ENCODE peak calls at places on chromosome 22, in five cellular contexts. One of them, this sample, is unnamed.
A peak's percentile ranks its signal among the peaks of the same experiment; 100 is the strongest.

GRCh38 chr22:35563211-35563610 is 22.6 kb downstream of the RASD2 start:
- DNase-seq in GM12878: no peak
- DNase-seq in endothelial cell of umbilical vein: no peak
- DNase-seq in HCT116: no peak
- DNase-seq in H1: no peak
- DNase-seq in this sample: no peak

GRCh38 chr22:26466196-26466595 is 17.4 kb downstream of the HPS4 start:
- DNase-seq in GM12878: no peak
- DNase-seq in endothelial cell of umbilical vein: no peak
- DNase-seq in HCT116: no peak
- DNase-seq in H1: no peak
- DNase-seq in this sample: no peak

GRCh38 chr22:38777087-38777671 is 16.8 kb downstream of the DNAL4 start:
- DNase-seq in H1: no peak
- DNase-seq in HCT116: no peak
- DNase-seq in GM12878: no peak
- DNase-seq in endothelial cell of umbilical vein: no peak
- DNase-seq in this sample: no peak

GRCh38 chr22:49768511-49768910 is 59.2 kb downstream of the BRD1 start:
- DNase-seq in H1: no peak
- DNase-seq in HCT116: no peak
- DNase-seq in endothelial cell of umbilical vein: no peak
- DNase-seq in GM12878: no peak
- DNase-seq in this sample: no peak

GRCh38 chr22:48758021-48758561 is 1069.6 kb downstream of the BRD1 start:
- DNase-seq in HCT116: no peak
- DNase-seq in H1: no peak
- DNase-seq in GM12878: no peak
- DNase-seq in endothelial cell of umbilical vein: no peak
- DNase-seq in this sample: no peak

GRCh38 chr22:47053013-47053864 is 290.8 kb downstream of the TBC1D22A start:
- DNase-seq in GM12878: no peak
- DNase-seq in endothelial cell of umbilical vein: no peak
- DNase-seq in HCT116: no peak
- DNase-seq in H1: no peak
- DNase-seq in this sample: peak; percentile 12

GRCh38 chr22:22914726-22915669 is 27.4 kb downstream of the IGLL5 start:
- DNase-seq in endothelial cell of umbilical vein: no peak
- DNase-seq in HCT116: no peak
- DNase-seq in GM12878: no peak
- DNase-seq in H1: no peak
- DNase-seq in this sample: no peak

GRCh38 chr22:43157874-43158546 is 6.7 kb downstream of the TSPO start:
- DNase-seq in GM12878: no peak
- DNase-seq in HCT116: no peak
- DNase-seq in endothelial cell of umbilical vein: no peak
- DNase-seq in H1: no peak
- DNase-seq in this sample: no peak

GRCh38 chr22:43666511-43666910 is 145.6 kb downstream of the EFCAB6 start:
- DNase-seq in GM12878: no peak
- DNase-seq in endothelial cell of umbilical vein: no peak
- DNase-seq in H1: no peak
- DNase-seq in HCT116: no peak
- DNase-seq in this sample: no peak

GRCh38 chr22:47784367-47784983 is 1022.0 kb downstream of the TBC1D22A start:
- DNase-seq in GM12878: no peak
- DNase-seq in H1: peak; percentile 26
- DNase-seq in endothelial cell of umbilical vein: no peak
- DNase-seq in HCT116: no peak
- DNase-seq in this sample: no peak

GRCh38 chr22:42937164-42937854 is 77.6 kb downstream of the PACSIN2 start:
- DNase-seq in HCT116: peak; percentile 56
- DNase-seq in H1: no peak
- DNase-seq in GM12878: no peak
- DNase-seq in endothelial cell of umbilical vein: no peak
- DNase-seq in this sample: no peak

GRCh38 chr22:46085831-46086576 is 64.3 kb upstream of the PPARA start:
- DNase-seq in HCT116: peak; percentile 69
- DNase-seq in endothelial cell of umbilical vein: no peak
- DNase-seq in H1: no peak
- DNase-seq in GM12878: no peak
- DNase-seq in this sample: no peak

GRCh38 chr22:24878969-24879368 is 67.5 kb downstream of the LHFPL7 start:
- DNase-seq in HCT116: no peak
- DNase-seq in GM12878: no peak
- DNase-seq in H1: no peak
- DNase-seq in endothelial cell of umbilical vein: no peak
- DNase-seq in this sample: no peak

GRCh38 chr22:49678842-49679170 is 148.9 kb downstream of the BRD1 start:
- DNase-seq in HCT116: no peak
- DNase-seq in endothelial cell of umbilical vein: no peak
- DNase-seq in GM12878: no peak
- DNase-seq in H1: no peak
- DNase-seq in this sample: no peak

GRCh38 chr22:19508024-19508776 is 16.0 kb downstream of the CLDN5 start:
- DNase-seq in endothelial cell of umbilical vein: no peak
- DNase-seq in GM12878: no peak
- DNase-seq in H1: no peak
- DNase-seq in HCT116: no peak
- DNase-seq in this sample: no peak

GRCh38 chr22:23010430-23010829 is 59.9 kb upstream of the GNAZ start:
- DNase-seq in endothelial cell of umbilical vein: no peak
- DNase-seq in H1: no peak
- DNase-seq in HCT116: no peak
- DNase-seq in GM12878: no peak
- DNase-seq in this sample: no peak

GRCh38 chr22:44248926-44249325 is 63.8 kb downstream of the SHISAL1 start:
- DNase-seq in H1: peak; percentile 22
- DNase-seq in GM12878: peak; percentile 7
- DNase-seq in endothelial cell of umbilical vein: no peak
- DNase-seq in HCT116: no peak
- DNase-seq in this sample: no peak

GRCh38 chr22:47332246-47332980 is 570.0 kb downstream of the TBC1D22A start:
- DNase-seq in endothelial cell of umbilical vein: no peak
- DNase-seq in HCT116: no peak
- DNase-seq in H1: no peak
- DNase-seq in GM12878: no peak
- DNase-seq in this sample: no peak

GRCh38 chr22:43136255-43136654 is 6.9 kb downstream of the MCAT start:
- DNase-seq in H1: peak; percentile 56
- DNase-seq in HCT116: no peak
- DNase-seq in endothelial cell of umbilical vein: peak; percentile 56
- DNase-seq in GM12878: no peak
- DNase-seq in this sample: no peak

GRCh38 chr22:22380098-22381030 is 128.2 kb downstream of the ZNF280B start:
- DNase-seq in endothelial cell of umbilical vein: no peak
- DNase-seq in GM12878: no peak
- DNase-seq in HCT116: no peak
- DNase-seq in H1: peak; percentile 82
- DNase-seq in this sample: no peak

GRCh38 chr22:18024276-18024939 is at the start of gene MICAL3:
- DNase-seq in HCT116: peak; percentile 34
- DNase-seq in H1: peak; percentile 74
- DNase-seq in GM12878: no peak
- DNase-seq in endothelial cell of umbilical vein: peak; percentile 64
- DNase-seq in this sample: no peak

GRCh38 chr22:22171357-22172218 is 73.0 kb upstream of the VPREB1 start:
- DNase-seq in endothelial cell of umbilical vein: no peak
- DNase-seq in GM12878: no peak
- DNase-seq in H1: no peak
- DNase-seq in HCT116: peak; percentile 45
- DNase-seq in this sample: no peak

GRCh38 chr22:35258144-35258988 is 1.1 kb downstream of the HMGXB4 start:
- DNase-seq in GM12878: no peak
- DNase-seq in endothelial cell of umbilical vein: peak; percentile 45
- DNase-seq in HCT116: no peak
- DNase-seq in H1: peak; percentile 52
- DNase-seq in this sample: peak; percentile 50

GRCh38 chr22:17754233-17754925 is 19.9 kb downstream of the BID start:
- DNase-seq in endothelial cell of umbilical vein: no peak
- DNase-seq in H1: no peak
- DNase-seq in GM12878: no peak
- DNase-seq in HCT116: no peak
- DNase-seq in this sample: no peak

GRCh38 chr22:39576027-39576426 is 5.5 kb downstream of the CACNA1I start:
- DNase-seq in GM12878: no peak
- DNase-seq in HCT116: no peak
- DNase-seq in endothelial cell of umbilical vein: no peak
- DNase-seq in H1: no peak
- DNase-seq in this sample: no peak

GRCh38 chr22:41197046-41197807 is 7.9 kb upstream of the L3MBTL2 start:
- DNase-seq in endothelial cell of umbilical vein: peak; percentile 75
- DNase-seq in H1: peak; percentile 93
- DNase-seq in HCT116: no peak
- DNase-seq in GM12878: no peak
- DNase-seq in this sample: no peak
- TF ChIP-seq POLR2AphosphoS5 in endothelial cell of umbilical vein: peak; percentile 18
- TF ChIP-seq POLR2AphosphoS5 in H1: no peak
- TF ChIP-seq POLR2AphosphoS5 in HCT116: peak; percentile 17
- TF ChIP-seq POLR2AphosphoS5 in GM12878: no peak
- TF ChIP-seq POLR2AphosphoS5 in this sample: peak; percentile 62

GRCh38 chr22:32203181-32204105 is 1.4 kb downstream of the RFPL2 start:
- DNase-seq in H1: peak; percentile 48
- DNase-seq in GM12878: no peak
- DNase-seq in HCT116: no peak
- DNase-seq in endothelial cell of umbilical vein: no peak
- DNase-seq in this sample: no peak
- H3K4me3 ChIP-seq in H1: peak overlapping the region; percentile 56
- H3K4me3 ChIP-seq in GM12878: no peak overlapping the region
- H3K4me3 ChIP-seq in HCT116: no peak overlapping the region
- H3K4me3 ChIP-seq in endothelial cell of umbilical vein: no peak overlapping the region
- H3K4me3 ChIP-seq in this sample: no peak overlapping the region

DNA sequence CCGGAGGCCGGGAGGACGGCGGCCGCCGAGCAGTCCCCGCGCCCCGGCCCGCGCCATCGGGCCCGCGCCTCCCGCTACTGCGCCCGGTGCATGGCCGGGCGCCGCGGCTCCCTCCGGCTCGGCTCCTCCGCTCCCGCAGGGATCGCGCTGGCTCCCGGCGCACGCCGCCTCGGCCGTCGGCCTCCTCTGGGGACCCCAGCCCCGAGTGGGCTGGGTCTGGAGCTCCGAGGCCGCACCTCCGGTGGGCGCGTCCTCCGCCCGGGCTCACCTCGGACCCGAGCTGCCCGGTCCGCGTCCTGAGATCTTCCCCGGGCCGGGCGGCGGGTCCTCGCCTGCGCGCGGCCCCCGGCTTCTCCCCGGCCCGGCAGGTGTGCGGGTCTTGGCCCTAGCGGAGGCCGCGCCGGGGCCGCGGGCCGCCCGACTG is 251 bp downstream of the SHISA8 start:
- DNase-seq in HCT116: no peak
- DNase-seq in GM12878: no peak
- DNase-seq in H1: no peak
- DNase-seq in endothelial cell of umbilical vein: no peak
- DNase-seq in this sample: no peak
- TF ChIP-seq EZH2 in HCT116: no peak
- TF ChIP-seq EZH2 in GM12878: no peak
- TF ChIP-seq EZH2 in H1: peak; percentile 60
- TF ChIP-seq EZH2 in endothelial cell of umbilical vein: peak; percentile 98
- TF ChIP-seq EZH2 in this sample: no peak

GRCh38 chr22:27780161-27780575 is 21.4 kb downstream of the MN1 start:
- DNase-seq in endothelial cell of umbilical vein: no peak
- DNase-seq in HCT116: no peak
- DNase-seq in H1: no peak
- DNase-seq in GM12878: no peak
- DNase-seq in this sample: no peak
- TF ChIP-seq POLR2AphosphoS5 in endothelial cell of umbilical vein: no peak
- TF ChIP-seq POLR2AphosphoS5 in HCT116: no peak
- TF ChIP-seq POLR2AphosphoS5 in H1: no peak
- TF ChIP-seq POLR2AphosphoS5 in GM12878: no peak
- TF ChIP-seq POLR2AphosphoS5 in this sample: no peak

DNA sequence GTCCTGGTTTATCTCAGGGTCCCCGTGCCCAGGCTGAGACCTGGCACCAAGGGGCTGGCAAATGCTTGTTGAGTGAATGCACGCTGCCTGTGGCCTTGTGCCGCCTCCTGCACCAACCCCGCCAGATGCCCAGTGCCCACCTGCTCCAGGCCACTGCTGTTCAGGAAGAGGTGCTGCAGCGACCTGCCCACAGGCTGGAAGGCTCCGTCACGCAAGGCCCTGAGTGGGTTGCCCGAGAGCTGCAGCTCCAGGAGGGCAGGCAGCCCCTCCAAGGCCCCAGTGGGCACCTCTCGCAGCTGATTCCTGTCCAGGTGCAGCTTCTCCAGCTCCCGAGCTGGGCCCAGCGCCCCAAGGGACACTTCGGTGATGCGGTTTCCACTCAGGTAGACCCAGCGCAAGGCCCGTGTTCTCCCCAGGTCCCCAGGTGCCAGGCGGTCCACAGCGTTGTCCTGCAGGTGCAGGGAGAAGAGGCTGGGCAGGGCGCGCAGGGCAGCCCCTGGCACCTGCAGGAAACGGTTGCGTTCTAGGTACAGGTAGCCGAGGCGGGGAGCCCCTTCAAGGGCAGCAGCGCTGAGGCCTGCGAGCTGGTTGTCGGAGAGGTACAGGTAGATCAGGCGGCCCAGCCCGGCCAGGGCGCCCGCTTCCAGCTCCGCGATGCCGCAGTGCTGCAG is 3.6 kb downstream of the CHADL start:
- DNase-seq in HCT116: no peak
- DNase-seq in endothelial cell of umbilical vein: no peak
- DNase-seq in H1: peak; percentile 92
- DNase-seq in GM12878: no peak
- DNase-seq in this sample: no peak
- H3K4me3 ChIP-seq in HCT116: no peak overlapping the region
- H3K4me3 ChIP-seq in endothelial cell of umbilical vein: no peak overlapping the region
- H3K4me3 ChIP-seq in H1: peak overlapping the region; percentile 29
- H3K4me3 ChIP-seq in GM12878: peak overlapping the region; percentile 47
- H3K4me3 ChIP-seq in this sample: no peak overlapping the region

GRCh38 chr22:37559901-37560681 is at the start of gene CDC42EP1:
- DNase-seq in endothelial cell of umbilical vein: peak; percentile 55
- DNase-seq in H1: peak; percentile 78
- DNase-seq in HCT116: no peak
- DNase-seq in GM12878: no peak
- DNase-seq in this sample: no peak
- TF ChIP-seq EZH2 in endothelial cell of umbilical vein: no peak
- TF ChIP-seq EZH2 in H1: no peak
- TF ChIP-seq EZH2 in HCT116: no peak
- TF ChIP-seq EZH2 in GM12878: no peak
- TF ChIP-seq EZH2 in this sample: no peak

GRCh38 chr22:29050457-29050856 is 11.2 kb downstream of the C22orf31 start:
- DNase-seq in H1: no peak
- DNase-seq in GM12878: no peak
- DNase-seq in endothelial cell of umbilical vein: no peak
- DNase-seq in HCT116: no peak
- DNase-seq in this sample: no peak

GRCh38 chr22:29044657-29045176 is 16.9 kb downstream of the C22orf31 start:
- DNase-seq in HCT116: no peak
- DNase-seq in GM12878: no peak
- DNase-seq in endothelial cell of umbilical vein: peak; percentile 40
- DNase-seq in H1: no peak
- DNase-seq in this sample: no peak

GRCh38 chr22:29049655-29050263 is 11.9 kb downstream of the C22orf31 start:
- DNase-seq in endothelial cell of umbilical vein: no peak
- DNase-seq in H1: no peak
- DNase-seq in HCT116: no peak
- DNase-seq in GM12878: no peak
- DNase-seq in this sample: no peak

GRCh38 chr22:29053048-29053702 is 8.5 kb downstream of the C22orf31 start:
- DNase-seq in HCT116: no peak
- DNase-seq in endothelial cell of umbilical vein: no peak
- DNase-seq in H1: no peak
- DNase-seq in GM12878: no peak
- DNase-seq in this sample: no peak

GRCh38 chr22:29048822-29049654 is 12.6 kb downstream of the C22orf31 start:
- DNase-seq in GM12878: no peak
- DNase-seq in endothelial cell of umbilical vein: no peak
- DNase-seq in H1: no peak
- DNase-seq in HCT116: no peak
- DNase-seq in this sample: no peak
- TF ChIP-seq POLR2AphosphoS5 in GM12878: no peak
- TF ChIP-seq POLR2AphosphoS5 in endothelial cell of umbilical vein: no peak
- TF ChIP-seq POLR2AphosphoS5 in H1: no peak
- TF ChIP-seq POLR2AphosphoS5 in HCT116: no peak
- TF ChIP-seq POLR2AphosphoS5 in this sample: no peak